ENCODE peak calls at places on chromosomes 4 and X, in five cellular contexts. One of them, this sample, is unnamed. For H3K4me1, the result is how much of the 10 kb centered on the place peaks cover.

GRCh38 chrX:112760697-112761096 is 79.9 kb downstream of the AMOT start:
- DNase-seq in ovary: no peak
- DNase-seq in SK-N-SH: no peak
- DNase-seq in tibial nerve: no peak
- DNase-seq in foreskin keratinocyte: no peak
- DNase-seq in this sample: no peak

GRCh38 chr4:1470816-1471442 is 64.7 kb upstream of the NKX1-1 start:
- DNase-seq in tibial nerve: no peak
- DNase-seq in foreskin keratinocyte: no peak
- DNase-seq in ovary: no peak
- DNase-seq in SK-N-SH: peak
- DNase-seq in this sample: no peak

GRCh38 chr4:687975-688694 is 816 bp downstream of the SLC49A3 start:
- DNase-seq in SK-N-SH: no peak
- DNase-seq in ovary: no peak
- DNase-seq in foreskin keratinocyte: no peak
- DNase-seq in tibial nerve: no peak
- DNase-seq in this sample: no peak

GRCh38 chrX:46279214-46279924 is 265.9 kb downstream of the ZNF674 start:
- DNase-seq in tibial nerve: no peak
- DNase-seq in ovary: no peak
- DNase-seq in SK-N-SH: no peak
- DNase-seq in foreskin keratinocyte: no peak
- DNase-seq in this sample: no peak

GRCh38 chrX:45849261-45849660 is 648.6 kb upstream of the DIPK2B start:
- DNase-seq in foreskin keratinocyte: peak
- DNase-seq in tibial nerve: no peak
- DNase-seq in SK-N-SH: peak
- DNase-seq in ovary: no peak
- DNase-seq in this sample: no peak

GRCh38 chr4:20698382-20698781 is 1.9 kb upstream of the PACRGL start:
- DNase-seq in ovary: no peak
- DNase-seq in SK-N-SH: no peak
- DNase-seq in tibial nerve: no peak
- DNase-seq in foreskin keratinocyte: no peak
- DNase-seq in this sample: no peak

GRCh38 chr4:80592950-80593349 is 257.4 kb downstream of the CFAP299 start:
- DNase-seq in tibial nerve: no peak
- DNase-seq in SK-N-SH: peak
- DNase-seq in foreskin keratinocyte: no peak
- DNase-seq in ovary: no peak
- DNase-seq in this sample: no peak

GRCh38 chr4:1571165-1571908 is 112.8 kb downstream of the FAM53A start:
- DNase-seq in tibial nerve: no peak
- DNase-seq in SK-N-SH: no peak
- DNase-seq in foreskin keratinocyte: no peak
- DNase-seq in ovary: no peak
- DNase-seq in this sample: peak

GRCh38 chr4:89681219-89681618 is 155.7 kb downstream of the SNCA start:
- DNase-seq in ovary: no peak
- DNase-seq in SK-N-SH: no peak
- DNase-seq in foreskin keratinocyte: peak
- DNase-seq in tibial nerve: no peak
- DNase-seq in this sample: no peak

GRCh38 chr4:124321370-124321769 is 391.2 kb downstream of the ANKRD50 start:
- DNase-seq in SK-N-SH: no peak
- DNase-seq in foreskin keratinocyte: no peak
- DNase-seq in tibial nerve: no peak
- DNase-seq in ovary: no peak
- DNase-seq in this sample: no peak

GRCh38 chr4:26005764-26006163 is 91.7 kb downstream of the SMIM20 start:
- DNase-seq in foreskin keratinocyte: no peak
- DNase-seq in tibial nerve: no peak
- DNase-seq in SK-N-SH: no peak
- DNase-seq in ovary: no peak
- DNase-seq in this sample: no peak

GRCh38 chr4:147157860-147158701 is 212.4 kb upstream of the TTC29 start:
- DNase-seq in ovary: peak
- DNase-seq in SK-N-SH: peak
- DNase-seq in tibial nerve: no peak
- DNase-seq in foreskin keratinocyte: no peak
- DNase-seq in this sample: peak

GRCh38 chr4:73669410-73670183 is 49.4 kb upstream of the RASSF6 start:
- DNase-seq in tibial nerve: no peak
- DNase-seq in SK-N-SH: no peak
- DNase-seq in foreskin keratinocyte: no peak
- DNase-seq in ovary: peak
- DNase-seq in this sample: no peak

GRCh38 chr4:175450446-175450845 is 361.6 kb downstream of the GPM6A start:
- DNase-seq in ovary: no peak
- DNase-seq in foreskin keratinocyte: no peak
- DNase-seq in tibial nerve: no peak
- DNase-seq in SK-N-SH: no peak
- DNase-seq in this sample: no peak

GRCh38 chrX:10821293-10821692 is 200.9 kb upstream of the MID1 start:
- DNase-seq in SK-N-SH: no peak
- DNase-seq in foreskin keratinocyte: no peak
- DNase-seq in tibial nerve: no peak
- DNase-seq in ovary: no peak
- DNase-seq in this sample: no peak

GRCh38 chrX:283115-283845 is 2.1 kb downstream of the PLCXD1 start:
- DNase-seq in ovary: peak
- DNase-seq in tibial nerve: peak
- DNase-seq in SK-N-SH: peak
- DNase-seq in foreskin keratinocyte: peak
- DNase-seq in this sample: peak

GRCh38 chr4:85358831-85359230 is 116.1 kb upstream of the ARHGAP24 start:
- DNase-seq in SK-N-SH: no peak
- DNase-seq in foreskin keratinocyte: peak
- DNase-seq in ovary: no peak
- DNase-seq in tibial nerve: no peak
- DNase-seq in this sample: no peak

GRCh38 chr4:200936-201335 is 76.6 kb downstream of the ZNF718 start:
- DNase-seq in SK-N-SH: no peak
- DNase-seq in tibial nerve: no peak
- DNase-seq in ovary: no peak
- DNase-seq in foreskin keratinocyte: no peak
- DNase-seq in this sample: no peak

GRCh38 chr4:108135549-108136209 is 33.1 kb downstream of the LEF1 start:
- DNase-seq in tibial nerve: no peak
- DNase-seq in foreskin keratinocyte: no peak
- DNase-seq in ovary: no peak
- DNase-seq in SK-N-SH: no peak
- DNase-seq in this sample: no peak

GRCh38 chr4:80266902-80267380 is 477 bp downstream of the FGF5 start:
- DNase-seq in ovary: no peak
- DNase-seq in tibial nerve: no peak
- DNase-seq in foreskin keratinocyte: peak
- DNase-seq in SK-N-SH: peak
- DNase-seq in this sample: no peak

GRCh38 chrX:66074920-66075879 is 35.3 kb upstream of the VSIG4 start:
- DNase-seq in SK-N-SH: no peak
- DNase-seq in foreskin keratinocyte: no peak
- DNase-seq in ovary: no peak
- DNase-seq in tibial nerve: no peak
- DNase-seq in this sample: peak

GRCh38 chr4:102826105-102826889 is 1.1 kb downstream of the UBE2D3 start:
- DNase-seq in tibial nerve: no peak
- DNase-seq in SK-N-SH: no peak
- DNase-seq in ovary: no peak
- DNase-seq in foreskin keratinocyte: no peak
- DNase-seq in this sample: no peak

GRCh38 chr4:90127223-90127705 is at the start of gene CCSER1:
- DNase-seq in ovary: peak
- DNase-seq in foreskin keratinocyte: peak
- DNase-seq in SK-N-SH: peak
- DNase-seq in tibial nerve: peak
- DNase-seq in this sample: peak

GRCh38 chr4:825969-826330 is at the start of gene CPLX1:
- DNase-seq in foreskin keratinocyte: no peak
- DNase-seq in ovary: no peak
- DNase-seq in tibial nerve: no peak
- DNase-seq in SK-N-SH: peak
- DNase-seq in this sample: peak

GRCh38 chrX:48936429-48937064 is 17.7 kb upstream of the PIM2 start:
- DNase-seq in foreskin keratinocyte: no peak
- DNase-seq in SK-N-SH: no peak
- DNase-seq in ovary: no peak
- DNase-seq in tibial nerve: no peak
- DNase-seq in this sample: no peak
- H3K4me1 ChIP-seq in foreskin keratinocyte: under half
- H3K4me1 ChIP-seq in SK-N-SH: under half
- H3K4me1 ChIP-seq in ovary: under half
- H3K4me1 ChIP-seq in tibial nerve: under half
- H3K4me1 ChIP-seq in this sample: under half

GRCh38 chrX:131988236-131988635 is 34.9 kb upstream of the STK26 start:
- DNase-seq in ovary: no peak
- DNase-seq in foreskin keratinocyte: no peak
- DNase-seq in tibial nerve: no peak
- DNase-seq in SK-N-SH: no peak
- DNase-seq in this sample: no peak

GRCh38 chrX:131987252-131987651 is 35.9 kb upstream of the STK26 start:
- DNase-seq in tibial nerve: no peak
- DNase-seq in ovary: no peak
- DNase-seq in SK-N-SH: no peak
- DNase-seq in foreskin keratinocyte: no peak
- DNase-seq in this sample: no peak

GRCh38 chrX:131985526-131986049 is 37.5 kb upstream of the STK26 start:
- DNase-seq in foreskin keratinocyte: peak
- DNase-seq in tibial nerve: no peak
- DNase-seq in ovary: no peak
- DNase-seq in SK-N-SH: no peak
- DNase-seq in this sample: no peak
- TF ChIP-seq CTCF in foreskin keratinocyte: peak
- TF ChIP-seq CTCF in tibial nerve: no peak
- TF ChIP-seq CTCF in ovary: no peak
- TF ChIP-seq CTCF in SK-N-SH: no peak
- TF ChIP-seq CTCF in this sample: no peak

GRCh38 chr4:106401157-106401556 is 32.6 kb upstream of the GIMD1 start:
- DNase-seq in ovary: no peak
- DNase-seq in tibial nerve: no peak
- DNase-seq in foreskin keratinocyte: no peak
- DNase-seq in SK-N-SH: no peak
- DNase-seq in this sample: no peak

GRCh38 chr4:106395582-106395981 is 27.0 kb upstream of the GIMD1 start:
- DNase-seq in tibial nerve: no peak
- DNase-seq in SK-N-SH: no peak
- DNase-seq in ovary: no peak
- DNase-seq in foreskin keratinocyte: no peak
- DNase-seq in this sample: no peak
- H3K4me1 ChIP-seq in tibial nerve: under half
- H3K4me1 ChIP-seq in SK-N-SH: under half
- H3K4me1 ChIP-seq in ovary: under half
- H3K4me1 ChIP-seq in foreskin keratinocyte: under half
- H3K4me1 ChIP-seq in this sample: under half

GRCh38 chr4:121677524-121677923 is 19.3 kb downstream of the ANXA5 start:
- DNase-seq in ovary: no peak
- DNase-seq in tibial nerve: no peak
- DNase-seq in foreskin keratinocyte: no peak
- DNase-seq in SK-N-SH: no peak
- DNase-seq in this sample: no peak

GRCh38 chr4:121676388-121677075 is 20.2 kb downstream of the ANXA5 start:
- DNase-seq in SK-N-SH: no peak
- DNase-seq in foreskin keratinocyte: no peak
- DNase-seq in tibial nerve: no peak
- DNase-seq in ovary: no peak
- DNase-seq in this sample: no peak

GRCh38 chr4:121674696-121675095 is 22.1 kb downstream of the ANXA5 start:
- DNase-seq in ovary: no peak
- DNase-seq in SK-N-SH: no peak
- DNase-seq in tibial nerve: no peak
- DNase-seq in foreskin keratinocyte: no peak
- DNase-seq in this sample: no peak

GRCh38 chr4:121674191-121674590 is 22.6 kb downstream of the ANXA5 start:
- DNase-seq in tibial nerve: no peak
- DNase-seq in SK-N-SH: no peak
- DNase-seq in foreskin keratinocyte: no peak
- DNase-seq in ovary: no peak
- DNase-seq in this sample: no peak

DNA sequence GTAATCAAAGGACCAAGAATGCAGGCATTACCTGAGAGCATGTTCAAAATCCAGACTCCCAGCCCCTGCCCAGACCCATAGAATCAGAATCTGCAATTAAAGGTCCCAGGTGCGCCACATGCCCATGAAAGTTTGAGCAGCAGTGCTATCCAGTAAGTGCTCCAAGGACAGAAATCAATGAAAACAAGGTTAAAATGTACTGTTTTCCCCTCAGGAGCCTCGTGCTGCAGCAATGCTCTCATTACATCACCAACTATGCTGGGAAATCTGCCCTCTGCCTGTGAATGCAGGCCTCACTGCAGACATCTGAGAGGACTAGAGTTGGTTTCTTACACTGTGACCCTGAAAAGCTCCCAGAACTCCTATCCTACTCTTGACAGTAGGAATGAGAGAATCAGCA is 21.1 kb downstream of the ANXA5 start:
- DNase-seq in SK-N-SH: no peak
- DNase-seq in foreskin keratinocyte: no peak
- DNase-seq in ovary: no peak
- DNase-seq in tibial nerve: no peak
- DNase-seq in this sample: no peak
- TF ChIP-seq CTCF in SK-N-SH: no peak
- TF ChIP-seq CTCF in foreskin keratinocyte: peak
- TF ChIP-seq CTCF in ovary: no peak
- TF ChIP-seq CTCF in tibial nerve: no peak
- TF ChIP-seq CTCF in this sample: no peak

DNA sequence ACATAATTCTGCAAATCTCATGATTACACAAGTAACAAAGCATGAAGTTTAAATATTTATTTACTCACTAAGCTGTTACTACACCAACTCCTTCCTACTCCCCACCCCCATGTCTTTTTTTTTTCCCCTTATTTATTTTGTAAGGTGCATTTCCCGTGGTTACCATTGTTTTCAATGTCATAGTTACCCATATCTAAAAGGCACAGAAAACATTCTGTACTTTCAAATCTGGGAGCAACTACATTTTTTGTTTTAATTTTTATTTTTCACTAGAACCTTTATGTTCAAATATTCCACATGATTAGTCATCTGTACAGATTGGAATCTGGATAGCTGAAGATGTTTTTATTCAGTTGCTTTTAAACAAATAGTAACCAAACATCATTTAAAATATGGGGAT is 62.8 kb downstream of the PPP3CA start:
- DNase-seq in SK-N-SH: no peak
- DNase-seq in ovary: no peak
- DNase-seq in tibial nerve: no peak
- DNase-seq in foreskin keratinocyte: no peak
- DNase-seq in this sample: no peak
- H3K4me1 ChIP-seq in SK-N-SH: under half
- H3K4me1 ChIP-seq in ovary: under half
- H3K4me1 ChIP-seq in tibial nerve: half or more
- H3K4me1 ChIP-seq in foreskin keratinocyte: under half
- H3K4me1 ChIP-seq in this sample: under half

GRCh38 chrX:152202886-152203285 is 64.5 kb upstream of the MAGEA10 start:
- DNase-seq in ovary: no peak
- DNase-seq in SK-N-SH: no peak
- DNase-seq in tibial nerve: no peak
- DNase-seq in foreskin keratinocyte: no peak
- DNase-seq in this sample: no peak
- TF ChIP-seq CTCF in ovary: no peak
- TF ChIP-seq CTCF in SK-N-SH: no peak
- TF ChIP-seq CTCF in tibial nerve: no peak
- TF ChIP-seq CTCF in foreskin keratinocyte: no peak
- TF ChIP-seq CTCF in this sample: no peak

This sample was measured in psoas muscle.